ENCODE peak calls at places on chromosomes 12 and 14, in six cellular contexts. M is stimulated activated CD4-positive, alpha-beta T cell treated with anti-CD3 and anti-CD28 coated beads, Interleukin-1b, Interleukin-23, amount 100 ng/mL, for 24 hours; A is fibroblast of the aortic adventitia; L is GM04503; V is nephron progenitor cell; T is body of pancreas. O is an unnamed sample.

GRCh38 chr12:47718531-47718930 is 6.8 kb downstream of the ENDOU start:
- DNase-seq in T (no peak), A (no peak), V (no peak), M (no peak), L (no peak), O (no peak)

GRCh38 chr12:70606001-70606400 is 31.2 kb downstream of the PTPRB start:
- DNase-seq in V (no peak), L (no peak), A (peak; percentile 32), T (no peak), M (no peak), O (no peak)

GRCh38 chr12:130765186-130765659 is 49.1 kb upstream of the RIMBP2 start:
- DNase-seq in M (no peak), A (peak; percentile 9), V (no peak), T (no peak), L (no peak), O (no peak)

GRCh38 chr12:31658743-31659086 is 773 bp upstream of the ETFBKMT start:
- DNase-seq in T (no peak), M (no peak), L (no peak), A (no peak), V (no peak), O (no peak)

GRCh38 chr12:89490922-89491321 is 33.7 kb downstream of the GALNT4 start:
- DNase-seq in V (no peak), A (no peak), L (no peak), T (no peak), M (no peak), O (no peak)

GRCh38 chr12:42450248-42450647 is 124.3 kb downstream of the PPHLN1 start:
- DNase-seq in M (no peak), T (no peak), L (no peak), V (no peak), A (peak; percentile 38), O (no peak)

GRCh38 chr12:47249082-47249481 is 169.3 kb upstream of the AMIGO2 start:
- DNase-seq in L (no peak), T (no peak), V (no peak), A (no peak), M (no peak), O (no peak)

GRCh38 chr12:113900711-113901110 is 65.4 kb downstream of the RBM19 start:
- DNase-seq in M (no peak), T (no peak), L (no peak), V (no peak), A (no peak), O (no peak)

GRCh38 chr12:42482086-42482819 is 107.3 kb downstream of the PRICKLE1 start:
- DNase-seq in T (peak; percentile 84), A (peak; percentile 75), V (no peak), M (no peak), L (no peak), O (peak; percentile 14)

GRCh38 chr14:24565766-24566165 is 10.3 kb downstream of the CTSG start:
- DNase-seq in A (no peak), L (no peak), V (no peak), M (no peak), T (no peak), O (no peak)

GRCh38 chr14:29741909-29742401 is 185.7 kb downstream of the PRKD1 start:
- DNase-seq in T (peak; percentile 16), M (no peak), A (peak; percentile 91), L (no peak), V (no peak), O (peak; percentile 20)

O was measured in AG08396.